ENCODE peak calls at places on chromosome 5, in nine cellular contexts. H is psoas muscle, T is GM04504, I is mesothelial cell of epicardium, J is T-helper 1 cell, S is cardiac muscle cell, U is posterior vena cava, N is 8988T, P is GM12865. V is an unnamed sample.

GRCh38 chr5:142432369-142432863 is 107.6 kb upstream of the SPRY4 start:
- DNase-seq in H (no peak), T (no peak), I (no peak), J (no peak), S (no peak), U (no peak), N (no peak), P (no peak), V (no peak)

GRCh38 chr5:116135344-116135743 is 50.5 kb downstream of the COMMD10 start:
- DNase-seq in H (no peak), T (no peak), I (no peak), J (no peak), S (no peak), U (no peak), N (no peak), P (peak; percentile 69), V (no peak)

GRCh38 chr5:67038817-67039603 is 157.6 kb downstream of the CD180 start:
- DNase-seq in H (no peak), T (no peak), I (no peak), J (no peak), S (peak; percentile 58), U (no peak), N (peak; percentile 10), P (no peak), V (no peak)

GRCh38 chr5:38543074-38543473 is 13.4 kb downstream of the LIFR start:
- DNase-seq in H (no peak), T (no peak), I (no peak), J (no peak), S (no peak), U (no peak), N (no peak), P (no peak), V (no peak)

GRCh38 chr5:38370341-38371100 is 112.2 kb downstream of the EGFLAM start:
- DNase-seq in H (no peak), T (no peak), I (no peak), J (no peak), S (no peak), U (no peak), N (no peak), P (no peak), V (no peak)

GRCh38 chr5:14873790-14874189 is 2.2 kb upstream of the ANKH start:
- DNase-seq in H (no peak), T (no peak), I (no peak), J (no peak), S (no peak), U (no peak), N (no peak), P (no peak), V (no peak)

GRCh38 chr5:107778651-107779050 is 107.9 kb upstream of the EFNA5 start:
- DNase-seq in H (no peak), T (no peak), I (no peak), J (no peak), S (no peak), U (no peak), N (no peak), P (no peak), V (no peak)

GRCh38 chr5:156314416-156314815 is 12.5 kb upstream of the SGCD start:
- DNase-seq in H (no peak), T (no peak), I (no peak), J (no peak), S (no peak), U (no peak), N (no peak), P (no peak), V (no peak)

GRCh38 chr5:126015244-126016054 is 407.8 kb upstream of the GRAMD2B start:
- DNase-seq in H (no peak), T (no peak), I (no peak), J (no peak), S (peak; percentile 54), U (no peak), N (no peak), P (no peak), V (no peak)

GRCh38 chr5:171990713-171991015 is 15.8 kb downstream of the FBXW11 start:
- DNase-seq in H (no peak), T (no peak), I (no peak), J (no peak), S (no peak), U (no peak), N (no peak), P (no peak), V (no peak)

GRCh38 chr5:178242416-178242815 is 9.8 kb upstream of the PHYKPL start:
- DNase-seq in H (peak; percentile 36), T (no peak), I (no peak), J (no peak), S (no peak), U (no peak), N (no peak), P (no peak), V (no peak)